ENCODE peak calls at places on chromosomes 3 and 15, in nine cellular contexts. B, H, C, D, X, P, I, F and G are unnamed samples.

GRCh38 chr15:85073556-85074194 is 92.0 kb downstream of the PDE8A start:
- DNase-seq in B (no peak), H (no peak), C (no peak), D (no peak), X (no peak), P (no peak), I (no peak), F (no peak), G (no peak)

GRCh38 chr15:30905821-30906220 is 2.1 kb downstream of the FAN1 start:
- DNase-seq in B (no peak), H (no peak), C (no peak), D (no peak), X (peak), P (no peak), I (no peak), F (no peak), G (peak)

GRCh38 chr3:94811836-94812235 is 749.0 kb downstream of the NSUN3 start:
- DNase-seq in B (no peak), H (no peak), C (no peak), D (no peak), X (peak), P (no peak), I (no peak), F (no peak), G (no peak)

GRCh38 chr3:17233398-17233800 is 348.6 kb downstream of the PLCL2 start:
- DNase-seq in B (peak), H (no peak), C (no peak), D (no peak), X (peak), P (no peak), I (peak), F (peak), G (no peak)

GRCh38 chr3:182284793-182285192 is 508.5 kb upstream of the ATP11B start:
- DNase-seq in B (no peak), H (no peak), C (no peak), D (no peak), X (peak), P (no peak), I (no peak), F (no peak), G (no peak)

GRCh38 chr3:184386047-184386806 is 6.4 kb downstream of the CHRD start:
- DNase-seq in B (no peak), H (no peak), C (no peak), D (no peak), X (peak), P (no peak), I (no peak), F (no peak), G (no peak)

GRCh38 chr3:150577854-150578253 is 25.3 kb upstream of the SELENOT start:
- DNase-seq in B (peak), H (no peak), C (no peak), D (no peak), X (no peak), P (no peak), I (no peak), F (no peak), G (no peak)

GRCh38 chr3:107264888-107265287 is 112.4 kb upstream of the CCDC54 start:
- DNase-seq in B (peak), H (no peak), C (no peak), D (no peak), X (peak), P (no peak), I (no peak), F (no peak), G (no peak)

GRCh38 chr15:90762109-90762508 is 45.0 kb downstream of the BLM start:
- DNase-seq in B (no peak), H (peak), C (no peak), D (no peak), X (peak), P (peak), I (no peak), F (no peak), G (peak)

GRCh38 chr3:141181191-141181590 is 50.4 kb upstream of the PXYLP1 start:
- DNase-seq in B (no peak), H (no peak), C (no peak), D (no peak), X (no peak), P (no peak), I (no peak), F (no peak), G (no peak)

GRCh38 chr15:76235186-76235826 is 76.0 kb downstream of the ETFA start:
- DNase-seq in B (peak), H (no peak), C (peak), D (no peak), X (peak), P (no peak), I (peak), F (no peak), G (no peak)

GRCh38 chr15:99436472-99437314 is 129.1 kb upstream of the MEF2A start:
- DNase-seq in B (no peak), H (peak), C (no peak), D (no peak), X (no peak), P (no peak), I (no peak), F (no peak), G (no peak)

GRCh38 chr15:74651251-74651741 is 35.7 kb downstream of the CLK3 start:
- DNase-seq in B (peak), H (no peak), C (no peak), D (no peak), X (no peak), P (no peak), I (no peak), F (no peak), G (no peak)

GRCh38 chr15:76147906-76148553 is 88.2 kb downstream of the TMEM266 start:
- DNase-seq in B (peak), H (no peak), C (no peak), D (no peak), X (peak), P (peak), I (no peak), F (no peak), G (peak)

GRCh38 chr3:179865876-179866505 is 170.7 kb downstream of the PEX5L start:
- DNase-seq in B (no peak), H (no peak), C (no peak), D (no peak), X (no peak), P (no peak), I (no peak), F (no peak), G (no peak)

GRCh38 chr15:44536298-44536961 is 517 bp upstream of the EIF3J start:
- DNase-seq in B (peak), H (peak), C (no peak), D (peak), X (peak), P (peak), I (peak), F (no peak), G (peak)

GRCh38 chr3:178289544-178290160 is 246.6 kb upstream of the KCNMB2 start:
- DNase-seq in B (no peak), H (no peak), C (peak), D (no peak), X (no peak), P (no peak), I (no peak), F (no peak), G (no peak)

GRCh38 chr3:29893024-29893554 is 612.2 kb downstream of the RBMS3 start:
- DNase-seq in B (no peak), H (no peak), C (no peak), D (no peak), X (no peak), P (no peak), I (no peak), F (no peak), G (no peak)

GRCh38 chr15:51931638-51932037 is 39.9 kb downstream of the LEO1 start:
- DNase-seq in B (no peak), H (no peak), C (no peak), D (no peak), X (no peak), P (no peak), I (no peak), F (no peak), G (no peak)

GRCh38 chr15:91995146-91995545 is 141.6 kb downstream of the SLCO3A1 start:
- DNase-seq in B (no peak), H (no peak), C (no peak), D (no peak), X (no peak), P (no peak), I (no peak), F (no peak), G (no peak)
- H3K4me3 ChIP-seq in B (no peak), H (no peak), C (no peak), D (no peak), X (no peak), P (no peak), I (no peak), F (no peak), G (no peak)

GRCh38 chr3:61928776-61929175 is 367.4 kb downstream of the PTPRG start:
- DNase-seq in B (no peak), H (no peak), C (no peak), D (no peak), X (no peak), P (no peak), I (no peak), F (no peak), G (no peak)

GRCh38 chr3:61925721-61926120 is 364.4 kb downstream of the PTPRG start:
- DNase-seq in B (no peak), H (no peak), C (no peak), D (no peak), X (no peak), P (no peak), I (no peak), F (no peak), G (no peak)

GRCh38 chr3:61926913-61927312 is 365.5 kb downstream of the PTPRG start:
- DNase-seq in B (no peak), H (no peak), C (no peak), D (no peak), X (no peak), P (no peak), I (no peak), F (no peak), G (no peak)

GRCh38 chr3:61928020-61928419 is 366.6 kb downstream of the PTPRG start:
- DNase-seq in B (no peak), H (no peak), C (no peak), D (no peak), X (no peak), P (no peak), I (no peak), F (no peak), G (no peak)

GRCh38 chr3:61927332-61927731 is 366.0 kb downstream of the PTPRG start:
- DNase-seq in B (peak), H (peak), C (peak), D (peak), X (no peak), P (no peak), I (no peak), F (no peak), G (peak)
- TF ChIP-seq POLR2AphosphoS5 in B (no peak), H (no peak), C (peak), D (peak), X (no peak), P (no peak), I (no peak), F (no peak), G (no peak)

GRCh38 chr3:174498638-174499037 is 360.5 kb upstream of the NAALADL2 start:
- DNase-seq in B (peak), H (no peak), C (no peak), D (no peak), X (no peak), P (no peak), I (no peak), F (no peak), G (no peak)

GRCh38 chr3:174495231-174495755 is 363.8 kb upstream of the NAALADL2 start:
- DNase-seq in B (no peak), H (no peak), C (peak), D (no peak), X (no peak), P (no peak), I (no peak), F (no peak), G (no peak)

GRCh38 chr3:174495928-174496327 is 363.2 kb upstream of the NAALADL2 start:
- DNase-seq in B (no peak), H (no peak), C (no peak), D (no peak), X (no peak), P (no peak), I (no peak), F (no peak), G (no peak)
- H3K4me3 ChIP-seq in B (no peak), H (no peak), C (no peak), D (no peak), X (no peak), P (no peak), I (no peak), F (no peak), G (no peak)

DNA sequence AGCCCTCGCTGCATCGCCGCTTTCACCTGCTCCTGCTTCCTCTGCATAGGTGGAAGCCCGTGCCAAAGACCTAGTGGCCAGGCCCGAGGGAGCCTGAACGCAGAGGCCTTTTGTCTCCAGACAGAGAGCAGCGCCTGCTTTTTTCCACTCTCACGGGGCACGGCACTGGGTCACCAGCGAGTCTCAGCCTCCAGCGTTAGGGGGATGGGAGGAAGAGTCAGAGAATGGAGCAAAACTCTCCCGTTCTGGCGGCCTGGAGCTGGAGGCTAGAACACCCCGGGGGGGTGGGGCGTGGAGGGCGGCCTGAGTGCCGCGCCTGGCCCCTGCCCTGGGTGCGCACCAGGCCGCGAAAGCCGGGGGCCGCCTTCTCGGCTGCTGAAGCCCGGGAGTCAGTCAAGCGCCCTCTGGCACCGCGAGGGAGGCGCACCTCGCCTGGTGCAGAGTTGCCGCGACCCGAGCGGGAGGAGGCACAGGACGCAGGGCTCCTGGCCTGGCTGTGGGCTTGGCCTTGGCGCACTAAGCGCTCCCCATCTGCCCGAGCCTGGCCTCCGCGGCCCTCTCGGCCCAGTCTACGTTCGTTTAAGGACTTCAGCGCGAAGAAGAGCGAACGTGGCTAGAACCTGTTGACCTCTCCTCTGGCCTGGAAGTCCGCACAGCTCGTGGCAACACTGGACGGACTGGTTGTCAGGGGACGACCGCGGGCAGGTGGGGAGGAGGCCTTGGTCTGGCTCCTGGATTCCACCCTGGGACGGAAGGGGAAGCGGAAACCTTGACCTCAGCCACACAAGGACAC is 21.5 kb downstream of the NR2F2 start:
- DNase-seq in B (peak), H (no peak), C (no peak), D (peak), X (peak), P (peak), I (no peak), F (no peak), G (no peak)
- TF ChIP-seq POLR2AphosphoS5 in B (peak), H (no peak), C (no peak), D (no peak), X (no peak), P (peak), I (no peak), F (no peak), G (no peak)